ENCODE peak calls at places on chromosomes 3 and 15, in four cellular contexts. One of them, this sample, is unnamed.

GRCh38 chr3:172115787-172116186 is 76.4 kb downstream of the FNDC3B start:
- DNase-seq in neural crest cell: no peak
- DNase-seq in stimulated activated naive CD8-positive, alpha-beta T cell treated with anti-CD3 and anti-CD28 coated beads, Interleukin-15, Interleukin-2, amounts not matched to agents 100 U/mL and 50 U/mL, for 24 hours: no peak
- DNase-seq in tibial artery: no peak
- DNase-seq in this sample: no peak

GRCh38 chr3:52352566-52352965 is 36.4 kb downstream of the DNAH1 start:
- DNase-seq in stimulated activated naive CD8-positive, alpha-beta T cell treated with anti-CD3 and anti-CD28 coated beads, Interleukin-15, Interleukin-2, amounts not matched to agents 100 U/mL and 50 U/mL, for 24 hours: no peak
- DNase-seq in tibial artery: no peak
- DNase-seq in neural crest cell: no peak
- DNase-seq in this sample: peak

GRCh38 chr3:133887075-133887950 is 8.4 kb downstream of the RAB6B start:
- DNase-seq in neural crest cell: no peak
- DNase-seq in tibial artery: no peak
- DNase-seq in stimulated activated naive CD8-positive, alpha-beta T cell treated with anti-CD3 and anti-CD28 coated beads, Interleukin-15, Interleukin-2, amounts not matched to agents 100 U/mL and 50 U/mL, for 24 hours: no peak
- DNase-seq in this sample: peak

GRCh38 chr15:57502116-57502515 is 89.6 kb upstream of the MYZAP start:
- DNase-seq in tibial artery: no peak
- DNase-seq in stimulated activated naive CD8-positive, alpha-beta T cell treated with anti-CD3 and anti-CD28 coated beads, Interleukin-15, Interleukin-2, amounts not matched to agents 100 U/mL and 50 U/mL, for 24 hours: no peak
- DNase-seq in neural crest cell: no peak
- DNase-seq in this sample: no peak

GRCh38 chr3:107412376-107412775 is 35.1 kb downstream of the CCDC54 start:
- DNase-seq in tibial artery: no peak
- DNase-seq in stimulated activated naive CD8-positive, alpha-beta T cell treated with anti-CD3 and anti-CD28 coated beads, Interleukin-15, Interleukin-2, amounts not matched to agents 100 U/mL and 50 U/mL, for 24 hours: no peak
- DNase-seq in neural crest cell: no peak
- DNase-seq in this sample: no peak

GRCh38 chr15:51861557-51862350 is 32.3 kb downstream of the TMOD3 start:
- DNase-seq in neural crest cell: no peak
- DNase-seq in stimulated activated naive CD8-positive, alpha-beta T cell treated with anti-CD3 and anti-CD28 coated beads, Interleukin-15, Interleukin-2, amounts not matched to agents 100 U/mL and 50 U/mL, for 24 hours: peak
- DNase-seq in tibial artery: no peak
- DNase-seq in this sample: no peak

GRCh38 chr15:68542771-68543544 is 35.8 kb upstream of the CORO2B start:
- DNase-seq in neural crest cell: no peak
- DNase-seq in tibial artery: peak
- DNase-seq in stimulated activated naive CD8-positive, alpha-beta T cell treated with anti-CD3 and anti-CD28 coated beads, Interleukin-15, Interleukin-2, amounts not matched to agents 100 U/mL and 50 U/mL, for 24 hours: no peak
- DNase-seq in this sample: peak

GRCh38 chr3:192422998-192423349 is 304.4 kb downstream of the FGF12 start:
- DNase-seq in neural crest cell: no peak
- DNase-seq in stimulated activated naive CD8-positive, alpha-beta T cell treated with anti-CD3 and anti-CD28 coated beads, Interleukin-15, Interleukin-2, amounts not matched to agents 100 U/mL and 50 U/mL, for 24 hours: no peak
- DNase-seq in tibial artery: no peak
- DNase-seq in this sample: no peak

GRCh38 chr15:74901612-74902063 is 5.0 kb downstream of the FAM219B start:
- DNase-seq in tibial artery: peak
- DNase-seq in neural crest cell: peak
- DNase-seq in stimulated activated naive CD8-positive, alpha-beta T cell treated with anti-CD3 and anti-CD28 coated beads, Interleukin-15, Interleukin-2, amounts not matched to agents 100 U/mL and 50 U/mL, for 24 hours: peak
- DNase-seq in this sample: no peak

GRCh38 chr3:70532806-70533205 is 220.4 kb upstream of the MDFIC2 start:
- DNase-seq in neural crest cell: no peak
- DNase-seq in tibial artery: no peak
- DNase-seq in stimulated activated naive CD8-positive, alpha-beta T cell treated with anti-CD3 and anti-CD28 coated beads, Interleukin-15, Interleukin-2, amounts not matched to agents 100 U/mL and 50 U/mL, for 24 hours: no peak
- DNase-seq in this sample: no peak

GRCh38 chr3:147651107-147651506 is 241.9 kb downstream of the ZIC1 start:
- DNase-seq in tibial artery: no peak
- DNase-seq in stimulated activated naive CD8-positive, alpha-beta T cell treated with anti-CD3 and anti-CD28 coated beads, Interleukin-15, Interleukin-2, amounts not matched to agents 100 U/mL and 50 U/mL, for 24 hours: no peak
- DNase-seq in neural crest cell: no peak
- DNase-seq in this sample: no peak

GRCh38 chr3:71478568-71478967 is 105.0 kb downstream of the FOXP1 start:
- DNase-seq in stimulated activated naive CD8-positive, alpha-beta T cell treated with anti-CD3 and anti-CD28 coated beads, Interleukin-15, Interleukin-2, amounts not matched to agents 100 U/mL and 50 U/mL, for 24 hours: peak
- DNase-seq in tibial artery: no peak
- DNase-seq in neural crest cell: no peak
- DNase-seq in this sample: no peak